ENCODE peak calls at places on chromosome 12, in four cellular contexts. One of them, this sample, is unnamed.

GRCh38 chr12:110179291-110179690 is 55.1 kb downstream of the IFT81 start:
- DNase-seq in HAP-1: peak; percentile 80
- DNase-seq in esophagus squamous epithelium: no peak
- DNase-seq in adipocyte: peak; percentile 58
- DNase-seq in this sample: no peak

GRCh38 chr12:42961395-42961794 is 371.8 kb upstream of the PRICKLE1 start:
- DNase-seq in HAP-1: no peak
- DNase-seq in esophagus squamous epithelium: no peak
- DNase-seq in adipocyte: peak; percentile 20
- DNase-seq in this sample: no peak

GRCh38 chr12:38384816-38385491 is 68.4 kb downstream of the ALG10B start:
- DNase-seq in HAP-1: no peak
- DNase-seq in esophagus squamous epithelium: no peak
- DNase-seq in adipocyte: no peak
- DNase-seq in this sample: no peak

GRCh38 chr12:121364657-121365265 is 12.6 kb upstream of the ANAPC5 start:
- DNase-seq in HAP-1: no peak
- DNase-seq in esophagus squamous epithelium: no peak
- DNase-seq in adipocyte: peak; percentile 49
- DNase-seq in this sample: no peak

GRCh38 chr12:131862084-131862441 is 32.4 kb upstream of the ULK1 start:
- DNase-seq in HAP-1: no peak
- DNase-seq in esophagus squamous epithelium: no peak
- DNase-seq in adipocyte: no peak
- DNase-seq in this sample: no peak

GRCh38 chr12:52246720-52247621 is 13.9 kb downstream of the KRT7 start:
- DNase-seq in HAP-1: peak; percentile 22
- DNase-seq in esophagus squamous epithelium: no peak
- DNase-seq in adipocyte: no peak
- DNase-seq in this sample: no peak

GRCh38 chr12:91274886-91275285 is 92.3 kb upstream of the DCN start:
- DNase-seq in HAP-1: no peak
- DNase-seq in esophagus squamous epithelium: no peak
- DNase-seq in adipocyte: peak; percentile 61
- DNase-seq in this sample: peak; percentile 73

GRCh38 chr12:56634242-56634836 is 4.2 kb upstream of the BAZ2A start:
- DNase-seq in HAP-1: peak; percentile 46
- DNase-seq in esophagus squamous epithelium: no peak
- DNase-seq in adipocyte: peak; percentile 49
- DNase-seq in this sample: peak; percentile 82

GRCh38 chr12:6222009-6222702 is 22.0 kb downstream of the CD9 start:
- DNase-seq in HAP-1: no peak
- DNase-seq in esophagus squamous epithelium: no peak
- DNase-seq in adipocyte: no peak
- DNase-seq in this sample: no peak

GRCh38 chr12:124792177-124792576 is 71.5 kb downstream of the SCARB1 start:
- DNase-seq in HAP-1: no peak
- DNase-seq in esophagus squamous epithelium: no peak
- DNase-seq in adipocyte: no peak
- DNase-seq in this sample: no peak

GRCh38 chr12:57194253-57194652 is 22.3 kb upstream of the NXPH4 start:
- DNase-seq in HAP-1: no peak
- DNase-seq in esophagus squamous epithelium: no peak
- DNase-seq in adipocyte: no peak
- DNase-seq in this sample: no peak

GRCh38 chr12:32400114-32400672 is 835 bp downstream of the FGD4 start:
- DNase-seq in HAP-1: peak; percentile 99
- DNase-seq in esophagus squamous epithelium: no peak
- DNase-seq in adipocyte: no peak
- DNase-seq in this sample: no peak

GRCh38 chr12:6215932-6216494 is 15.8 kb downstream of the CD9 start:
- DNase-seq in HAP-1: no peak
- DNase-seq in esophagus squamous epithelium: no peak
- DNase-seq in adipocyte: peak; percentile 94
- DNase-seq in this sample: peak; percentile 83

GRCh38 chr12:41606741-41607460 is 418.8 kb downstream of the PDZRN4 start:
- DNase-seq in HAP-1: peak; percentile 74
- DNase-seq in esophagus squamous epithelium: no peak
- DNase-seq in adipocyte: no peak
- DNase-seq in this sample: no peak

GRCh38 chr12:106197906-106198623 is 49.8 kb downstream of the CKAP4 start:
- DNase-seq in HAP-1: no peak
- DNase-seq in esophagus squamous epithelium: no peak
- DNase-seq in adipocyte: peak; percentile 50
- DNase-seq in this sample: no peak

GRCh38 chr12:3250576-3250975 is 173.4 kb downstream of the TSPAN9 start:
- DNase-seq in HAP-1: no peak
- DNase-seq in esophagus squamous epithelium: no peak
- DNase-seq in adipocyte: no peak
- DNase-seq in this sample: no peak

GRCh38 chr12:3252416-3252815 is 175.2 kb downstream of the TSPAN9 start:
- DNase-seq in HAP-1: no peak
- DNase-seq in esophagus squamous epithelium: no peak
- DNase-seq in adipocyte: no peak
- DNase-seq in this sample: peak; percentile 86

GRCh38 chr12:3251067-3251466 is 173.9 kb downstream of the TSPAN9 start:
- DNase-seq in HAP-1: no peak
- DNase-seq in esophagus squamous epithelium: no peak
- DNase-seq in adipocyte: no peak
- DNase-seq in this sample: no peak

GRCh38 chr12:3250034-3250433 is 172.9 kb downstream of the TSPAN9 start:
- DNase-seq in HAP-1: no peak
- DNase-seq in esophagus squamous epithelium: no peak
- DNase-seq in adipocyte: no peak
- DNase-seq in this sample: no peak

GRCh38 chr12:3251691-3252090 is 174.5 kb downstream of the TSPAN9 start:
- DNase-seq in HAP-1: no peak
- DNase-seq in esophagus squamous epithelium: no peak
- DNase-seq in adipocyte: no peak
- DNase-seq in this sample: no peak
- H3K4me1 ChIP-seq in HAP-1: no peaks in the 10 kb centered on the region
- H3K4me1 ChIP-seq in esophagus squamous epithelium: no peaks in the 10 kb centered on the region
- H3K4me1 ChIP-seq in adipocyte: peaks cover 15% of the 10 kb centered on the region
- H3K4me1 ChIP-seq in this sample: peaks cover 81% of the 10 kb centered on the region

GRCh38 chr12:54430471-54431075 is 11.5 kb upstream of the ITGA5 start:
- DNase-seq in HAP-1: no peak
- DNase-seq in esophagus squamous epithelium: no peak
- DNase-seq in adipocyte: no peak
- DNase-seq in this sample: no peak
- H3K4me1 ChIP-seq in HAP-1: peaks cover 6% of the 10 kb centered on the region
- H3K4me1 ChIP-seq in esophagus squamous epithelium: peaks cover 23% of the 10 kb centered on the region
- H3K4me1 ChIP-seq in adipocyte: peaks cover 38% of the 10 kb centered on the region
- H3K4me1 ChIP-seq in this sample: peaks cover 37% of the 10 kb centered on the region

GRCh38 chr12:27622436-27623185 is 73.6 kb upstream of the REP15 start:
- DNase-seq in HAP-1: no peak
- DNase-seq in esophagus squamous epithelium: no peak
- DNase-seq in adipocyte: no peak
- DNase-seq in this sample: no peak
- H3K4me1 ChIP-seq in HAP-1: peaks cover 6% of the 10 kb centered on the region
- H3K4me1 ChIP-seq in esophagus squamous epithelium: no peaks in the 10 kb centered on the region
- H3K4me1 ChIP-seq in adipocyte: peaks cover 20% of the 10 kb centered on the region
- H3K4me1 ChIP-seq in this sample: no peaks in the 10 kb centered on the region

GRCh38 chr12:49808686-49809368 is 19.4 kb downstream of the NCKAP5L start:
- DNase-seq in HAP-1: no peak
- DNase-seq in esophagus squamous epithelium: no peak
- DNase-seq in adipocyte: peak; percentile 51
- DNase-seq in this sample: no peak

GRCh38 chr12:49810159-49810459 is 18.1 kb downstream of the NCKAP5L start:
- DNase-seq in HAP-1: no peak
- DNase-seq in esophagus squamous epithelium: no peak
- DNase-seq in adipocyte: no peak
- DNase-seq in this sample: no peak

GRCh38 chr12:49807991-49808580 is 20.1 kb downstream of the NCKAP5L start:
- DNase-seq in HAP-1: no peak
- DNase-seq in esophagus squamous epithelium: no peak
- DNase-seq in adipocyte: no peak
- DNase-seq in this sample: no peak

GRCh38 chr12:49811136-49811535 is 17.1 kb downstream of the NCKAP5L start:
- DNase-seq in HAP-1: no peak
- DNase-seq in esophagus squamous epithelium: no peak
- DNase-seq in adipocyte: no peak
- DNase-seq in this sample: no peak

GRCh38 chr12:49809369-49810158 is 18.6 kb downstream of the NCKAP5L start:
- DNase-seq in HAP-1: no peak
- DNase-seq in esophagus squamous epithelium: no peak
- DNase-seq in adipocyte: no peak
- DNase-seq in this sample: peak; percentile 42
- H3K4me1 ChIP-seq in HAP-1: no peaks in the 10 kb centered on the region
- H3K4me1 ChIP-seq in esophagus squamous epithelium: no peaks in the 10 kb centered on the region
- H3K4me1 ChIP-seq in adipocyte: peaks cover 33% of the 10 kb centered on the region
- H3K4me1 ChIP-seq in this sample: peaks cover 31% of the 10 kb centered on the region

GRCh38 chr12:104472748-104473147 is 16.0 kb downstream of the CHST11 start:
- DNase-seq in HAP-1: no peak
- DNase-seq in esophagus squamous epithelium: no peak
- DNase-seq in adipocyte: no peak
- DNase-seq in this sample: no peak

GRCh38 chr12:104470521-104470920 is 13.8 kb downstream of the CHST11 start:
- DNase-seq in HAP-1: no peak
- DNase-seq in esophagus squamous epithelium: no peak
- DNase-seq in adipocyte: no peak
- DNase-seq in this sample: no peak

GRCh38 chr12:104471336-104471735 is 14.6 kb downstream of the CHST11 start:
- DNase-seq in HAP-1: no peak
- DNase-seq in esophagus squamous epithelium: no peak
- DNase-seq in adipocyte: no peak
- DNase-seq in this sample: no peak

GRCh38 chr12:104475269-104475668 is 18.5 kb downstream of the CHST11 start:
- DNase-seq in HAP-1: no peak
- DNase-seq in esophagus squamous epithelium: no peak
- DNase-seq in adipocyte: no peak
- DNase-seq in this sample: no peak

DNA sequence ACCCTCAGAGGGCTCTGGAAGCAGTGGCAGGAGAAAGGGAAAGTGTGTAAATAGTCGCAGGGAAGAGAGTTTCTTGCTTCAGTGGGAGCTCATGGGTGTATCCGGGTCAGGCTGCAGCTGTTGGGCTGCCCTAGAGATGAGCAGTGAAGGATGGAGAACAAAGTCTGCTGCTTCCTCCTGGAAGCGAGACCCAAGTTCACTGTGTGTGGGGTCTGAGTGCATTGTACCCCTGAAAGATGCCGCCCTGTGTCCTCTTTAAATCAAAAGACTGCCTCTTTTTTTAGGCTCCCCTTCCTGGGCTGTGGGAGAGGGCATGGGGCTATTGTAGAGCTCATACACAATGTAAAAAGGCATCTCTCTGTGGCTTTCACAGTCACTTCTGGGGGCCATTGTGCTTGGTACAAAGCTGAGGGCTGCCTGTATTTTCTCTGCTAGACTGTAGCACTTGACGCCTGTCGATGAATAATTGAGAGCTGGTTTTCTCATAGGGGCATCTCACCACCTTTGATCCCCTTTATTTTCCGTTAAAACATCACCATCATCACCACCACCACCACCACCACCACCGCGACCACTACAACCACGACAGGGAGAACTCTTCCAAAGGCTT is 16.7 kb downstream of the CHST11 start:
- DNase-seq in HAP-1: no peak
- DNase-seq in esophagus squamous epithelium: no peak
- DNase-seq in adipocyte: no peak
- DNase-seq in this sample: no peak
- H3K4me1 ChIP-seq in HAP-1: peaks cover 5% of the 10 kb centered on the region
- H3K4me1 ChIP-seq in esophagus squamous epithelium: no peaks in the 10 kb centered on the region
- H3K4me1 ChIP-seq in adipocyte: no peaks in the 10 kb centered on the region
- H3K4me1 ChIP-seq in this sample: no peaks in the 10 kb centered on the region

GRCh38 chr12:1311145-1311544 is 283.2 kb downstream of the FBXL14 start:
- DNase-seq in HAP-1: no peak
- DNase-seq in esophagus squamous epithelium: no peak
- DNase-seq in adipocyte: no peak
- DNase-seq in this sample: no peak

GRCh38 chr12:1310684-1311083 is 283.7 kb downstream of the FBXL14 start:
- DNase-seq in HAP-1: no peak
- DNase-seq in esophagus squamous epithelium: no peak
- DNase-seq in adipocyte: no peak
- DNase-seq in this sample: no peak

GRCh38 chr12:1306817-1307216 is 287.6 kb downstream of the FBXL14 start:
- DNase-seq in HAP-1: no peak
- DNase-seq in esophagus squamous epithelium: no peak
- DNase-seq in adipocyte: no peak
- DNase-seq in this sample: no peak

GRCh38 chr12:1307796-1308195 is 286.6 kb downstream of the FBXL14 start:
- DNase-seq in HAP-1: no peak
- DNase-seq in esophagus squamous epithelium: no peak
- DNase-seq in adipocyte: no peak
- DNase-seq in this sample: no peak

DNA sequence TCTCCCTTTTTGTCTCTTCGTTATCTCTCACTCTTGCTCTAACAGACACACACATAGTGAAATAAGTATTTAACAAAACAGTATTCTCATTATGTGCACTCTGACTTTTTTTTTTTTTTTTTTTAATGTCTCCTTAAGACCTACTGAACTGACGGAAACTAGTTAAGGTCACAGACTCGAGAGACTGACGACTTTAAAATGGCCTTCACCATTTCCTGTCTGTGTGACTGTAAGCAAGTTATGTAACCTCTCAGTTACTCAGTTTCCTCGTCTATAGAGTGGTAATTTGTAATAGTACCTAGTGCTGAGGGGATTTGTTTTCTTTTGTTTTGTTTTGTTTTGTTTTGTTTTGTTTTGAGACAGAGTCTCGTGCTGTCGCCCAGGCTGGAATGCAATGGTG is 284.8 kb downstream of the FBXL14 start:
- DNase-seq in HAP-1: no peak
- DNase-seq in esophagus squamous epithelium: no peak
- DNase-seq in adipocyte: no peak
- DNase-seq in this sample: no peak
- H3K4me1 ChIP-seq in HAP-1: no peaks in the 10 kb centered on the region
- H3K4me1 ChIP-seq in esophagus squamous epithelium: no peaks in the 10 kb centered on the region
- H3K4me1 ChIP-seq in adipocyte: peaks cover 31% of the 10 kb centered on the region
- H3K4me1 ChIP-seq in this sample: peaks cover 7% of the 10 kb centered on the region